ENCODE peak calls at places on chromosome 21, in ten cellular contexts. One of them, this sample, is unnamed.

GRCh38 chr21:18887922-18888602 is 484.5 kb upstream of the TMPRSS15 start:
- DNase-seq in CD8-positive, alpha-beta T cell: no peak
- DNase-seq in A549: no peak
- DNase-seq in cardiac muscle cell: no peak
- DNase-seq in lower leg skin: no peak
- DNase-seq in AG04450: no peak
- DNase-seq in kidney epithelial cell: no peak
- DNase-seq in IMR-90: no peak
- DNase-seq in Calu3: no peak
- DNase-seq in lower lobe of right lung: no peak
- DNase-seq in this sample: no peak

GRCh38 chr21:37742532-37742931 is 173.7 kb downstream of the KCNJ6 start:
- DNase-seq in CD8-positive, alpha-beta T cell: no peak
- DNase-seq in A549: no peak
- DNase-seq in cardiac muscle cell: no peak
- DNase-seq in lower leg skin: no peak
- DNase-seq in AG04450: no peak
- DNase-seq in kidney epithelial cell: no peak
- DNase-seq in IMR-90: peak
- DNase-seq in Calu3: no peak
- DNase-seq in lower lobe of right lung: no peak
- DNase-seq in this sample: no peak

GRCh38 chr21:15365751-15366392 is 301.1 kb upstream of the NRIP1 start:
- DNase-seq in CD8-positive, alpha-beta T cell: no peak
- DNase-seq in A549: no peak
- DNase-seq in cardiac muscle cell: no peak
- DNase-seq in lower leg skin: no peak
- DNase-seq in AG04450: no peak
- DNase-seq in kidney epithelial cell: no peak
- DNase-seq in IMR-90: no peak
- DNase-seq in Calu3: peak
- DNase-seq in lower lobe of right lung: no peak
- DNase-seq in this sample: no peak

GRCh38 chr21:17988038-17988437 is 168.9 kb upstream of the C21orf91 start:
- DNase-seq in CD8-positive, alpha-beta T cell: no peak
- DNase-seq in A549: no peak
- DNase-seq in cardiac muscle cell: no peak
- DNase-seq in lower leg skin: no peak
- DNase-seq in AG04450: no peak
- DNase-seq in kidney epithelial cell: no peak
- DNase-seq in IMR-90: no peak
- DNase-seq in Calu3: no peak
- DNase-seq in lower lobe of right lung: no peak
- DNase-seq in this sample: no peak

GRCh38 chr21:34962136-34962535 is 87.0 kb downstream of the RUNX1 start:
- DNase-seq in CD8-positive, alpha-beta T cell: no peak
- DNase-seq in A549: no peak
- DNase-seq in cardiac muscle cell: no peak
- DNase-seq in lower leg skin: no peak
- DNase-seq in AG04450: no peak
- DNase-seq in kidney epithelial cell: no peak
- DNase-seq in IMR-90: no peak
- DNase-seq in Calu3: no peak
- DNase-seq in lower lobe of right lung: no peak
- DNase-seq in this sample: no peak

GRCh38 chr21:14114251-14114650 is 96.5 kb downstream of the LIPI start:
- DNase-seq in CD8-positive, alpha-beta T cell: no peak
- DNase-seq in A549: no peak
- DNase-seq in cardiac muscle cell: no peak
- DNase-seq in lower leg skin: no peak
- DNase-seq in AG04450: no peak
- DNase-seq in kidney epithelial cell: no peak
- DNase-seq in IMR-90: no peak
- DNase-seq in Calu3: no peak
- DNase-seq in lower lobe of right lung: no peak
- DNase-seq in this sample: no peak

GRCh38 chr21:43893536-43894205 is 28.6 kb downstream of the AGPAT3 start:
- DNase-seq in CD8-positive, alpha-beta T cell: no peak
- DNase-seq in A549: no peak
- DNase-seq in cardiac muscle cell: peak
- DNase-seq in lower leg skin: no peak
- DNase-seq in AG04450: no peak
- DNase-seq in kidney epithelial cell: no peak
- DNase-seq in IMR-90: no peak
- DNase-seq in Calu3: no peak
- DNase-seq in lower lobe of right lung: no peak
- DNase-seq in this sample: no peak

GRCh38 chr21:43761886-43762285 is 14.2 kb downstream of the CSTB start:
- DNase-seq in CD8-positive, alpha-beta T cell: no peak
- DNase-seq in A549: no peak
- DNase-seq in cardiac muscle cell: no peak
- DNase-seq in lower leg skin: no peak
- DNase-seq in AG04450: no peak
- DNase-seq in kidney epithelial cell: no peak
- DNase-seq in IMR-90: no peak
- DNase-seq in Calu3: no peak
- DNase-seq in lower lobe of right lung: no peak
- DNase-seq in this sample: no peak

GRCh38 chr21:37974081-37974480 is 57.8 kb upstream of the KCNJ6 start:
- DNase-seq in CD8-positive, alpha-beta T cell: no peak
- DNase-seq in A549: no peak
- DNase-seq in cardiac muscle cell: no peak
- DNase-seq in lower leg skin: no peak
- DNase-seq in AG04450: no peak
- DNase-seq in kidney epithelial cell: peak
- DNase-seq in IMR-90: peak
- DNase-seq in Calu3: no peak
- DNase-seq in lower lobe of right lung: no peak
- DNase-seq in this sample: no peak

GRCh38 chr21:17900281-17900989 is 81.3 kb upstream of the C21orf91 start:
- DNase-seq in CD8-positive, alpha-beta T cell: no peak
- DNase-seq in A549: no peak
- DNase-seq in cardiac muscle cell: no peak
- DNase-seq in lower leg skin: no peak
- DNase-seq in AG04450: no peak
- DNase-seq in kidney epithelial cell: no peak
- DNase-seq in IMR-90: no peak
- DNase-seq in Calu3: no peak
- DNase-seq in lower lobe of right lung: no peak
- DNase-seq in this sample: no peak

DNA sequence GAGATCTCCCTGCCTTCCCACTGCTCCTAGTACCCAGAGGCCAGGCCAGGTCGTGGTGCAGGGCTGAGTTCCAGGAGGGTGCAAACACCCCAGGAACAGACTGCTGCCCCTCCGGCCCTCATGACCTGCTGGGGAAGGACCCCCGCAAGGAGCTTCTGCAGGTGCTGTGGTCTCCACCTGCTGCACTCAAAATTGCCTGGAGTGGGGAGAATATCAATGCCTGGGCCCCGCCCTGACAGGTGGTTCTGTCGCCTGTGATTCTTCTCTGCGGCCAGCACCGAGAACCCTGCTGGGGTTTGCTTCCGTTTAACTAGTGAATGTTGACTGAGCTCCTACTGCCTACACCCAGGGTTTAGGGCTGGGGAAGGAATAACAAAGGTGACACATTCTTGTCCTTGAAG is 2.1 kb upstream of the TFF3 start:
- DNase-seq in CD8-positive, alpha-beta T cell: no peak
- DNase-seq in A549: no peak
- DNase-seq in cardiac muscle cell: no peak
- DNase-seq in lower leg skin: peak
- DNase-seq in AG04450: no peak
- DNase-seq in kidney epithelial cell: no peak
- DNase-seq in IMR-90: no peak
- DNase-seq in Calu3: no peak
- DNase-seq in lower lobe of right lung: no peak
- DNase-seq in this sample: no peak
- TF ChIP-seq CTCF in CD8-positive, alpha-beta T cell: no peak
- TF ChIP-seq CTCF in A549: no peak
- TF ChIP-seq CTCF in cardiac muscle cell: no peak
- TF ChIP-seq CTCF in lower leg skin: no peak
- TF ChIP-seq CTCF in AG04450: no peak
- TF ChIP-seq CTCF in kidney epithelial cell: no peak
- TF ChIP-seq CTCF in IMR-90: no peak
- TF ChIP-seq CTCF in Calu3: no peak
- TF ChIP-seq CTCF in lower lobe of right lung: no peak
- TF ChIP-seq CTCF in this sample: no peak

GRCh38 chr21:45414396-45415187 is 9.6 kb downstream of the COL18A1 start:
- DNase-seq in CD8-positive, alpha-beta T cell: no peak
- DNase-seq in A549: no peak
- DNase-seq in cardiac muscle cell: no peak
- DNase-seq in lower leg skin: no peak
- DNase-seq in AG04450: no peak
- DNase-seq in kidney epithelial cell: no peak
- DNase-seq in IMR-90: no peak
- DNase-seq in Calu3: no peak
- DNase-seq in lower lobe of right lung: peak
- DNase-seq in this sample: no peak

GRCh38 chr21:45412491-45412890 is 7.5 kb downstream of the COL18A1 start:
- DNase-seq in CD8-positive, alpha-beta T cell: no peak
- DNase-seq in A549: no peak
- DNase-seq in cardiac muscle cell: no peak
- DNase-seq in lower leg skin: no peak
- DNase-seq in AG04450: no peak
- DNase-seq in kidney epithelial cell: no peak
- DNase-seq in IMR-90: no peak
- DNase-seq in Calu3: no peak
- DNase-seq in lower lobe of right lung: no peak
- DNase-seq in this sample: no peak

GRCh38 chr21:45412909-45413581 is 8.1 kb downstream of the COL18A1 start:
- DNase-seq in CD8-positive, alpha-beta T cell: no peak
- DNase-seq in A549: no peak
- DNase-seq in cardiac muscle cell: peak
- DNase-seq in lower leg skin: no peak
- DNase-seq in AG04450: no peak
- DNase-seq in kidney epithelial cell: no peak
- DNase-seq in IMR-90: no peak
- DNase-seq in Calu3: no peak
- DNase-seq in lower lobe of right lung: no peak
- DNase-seq in this sample: no peak

GRCh38 chr21:45415188-45415942 is 10.4 kb downstream of the COL18A1 start:
- DNase-seq in CD8-positive, alpha-beta T cell: no peak
- DNase-seq in A549: no peak
- DNase-seq in cardiac muscle cell: no peak
- DNase-seq in lower leg skin: no peak
- DNase-seq in AG04450: no peak
- DNase-seq in kidney epithelial cell: no peak
- DNase-seq in IMR-90: no peak
- DNase-seq in Calu3: no peak
- DNase-seq in lower lobe of right lung: peak
- DNase-seq in this sample: no peak

DNA sequence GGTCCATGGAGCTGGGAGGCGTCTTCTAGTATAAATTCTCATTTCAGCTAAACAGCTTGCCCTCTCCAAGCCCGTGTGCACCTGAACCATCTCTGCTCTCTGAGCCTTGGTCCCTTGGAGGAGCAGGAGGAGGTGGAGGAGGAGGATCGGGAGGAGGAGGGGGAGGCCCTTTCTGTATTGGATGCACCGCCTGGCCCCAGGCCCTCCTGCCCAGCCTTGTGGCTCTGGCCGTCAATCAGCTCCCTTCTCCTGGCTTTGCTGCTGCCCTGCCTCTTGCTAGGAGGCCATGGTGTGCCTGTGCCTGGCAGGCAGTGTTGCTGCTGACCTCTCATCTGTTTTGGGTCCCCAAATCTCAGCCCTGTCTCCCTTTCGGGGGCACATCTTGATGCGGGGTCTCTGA is 9.0 kb downstream of the COL18A1 start:
- DNase-seq in CD8-positive, alpha-beta T cell: no peak
- DNase-seq in A549: no peak
- DNase-seq in cardiac muscle cell: no peak
- DNase-seq in lower leg skin: no peak
- DNase-seq in AG04450: no peak
- DNase-seq in kidney epithelial cell: no peak
- DNase-seq in IMR-90: no peak
- DNase-seq in Calu3: no peak
- DNase-seq in lower lobe of right lung: peak
- DNase-seq in this sample: no peak
- TF ChIP-seq CTCF in CD8-positive, alpha-beta T cell: no peak
- TF ChIP-seq CTCF in A549: no peak
- TF ChIP-seq CTCF in cardiac muscle cell: no peak
- TF ChIP-seq CTCF in lower leg skin: no peak
- TF ChIP-seq CTCF in AG04450: no peak
- TF ChIP-seq CTCF in kidney epithelial cell: no peak
- TF ChIP-seq CTCF in IMR-90: no peak
- TF ChIP-seq CTCF in Calu3: no peak
- TF ChIP-seq CTCF in lower lobe of right lung: no peak
- TF ChIP-seq CTCF in this sample: no peak

DNA sequence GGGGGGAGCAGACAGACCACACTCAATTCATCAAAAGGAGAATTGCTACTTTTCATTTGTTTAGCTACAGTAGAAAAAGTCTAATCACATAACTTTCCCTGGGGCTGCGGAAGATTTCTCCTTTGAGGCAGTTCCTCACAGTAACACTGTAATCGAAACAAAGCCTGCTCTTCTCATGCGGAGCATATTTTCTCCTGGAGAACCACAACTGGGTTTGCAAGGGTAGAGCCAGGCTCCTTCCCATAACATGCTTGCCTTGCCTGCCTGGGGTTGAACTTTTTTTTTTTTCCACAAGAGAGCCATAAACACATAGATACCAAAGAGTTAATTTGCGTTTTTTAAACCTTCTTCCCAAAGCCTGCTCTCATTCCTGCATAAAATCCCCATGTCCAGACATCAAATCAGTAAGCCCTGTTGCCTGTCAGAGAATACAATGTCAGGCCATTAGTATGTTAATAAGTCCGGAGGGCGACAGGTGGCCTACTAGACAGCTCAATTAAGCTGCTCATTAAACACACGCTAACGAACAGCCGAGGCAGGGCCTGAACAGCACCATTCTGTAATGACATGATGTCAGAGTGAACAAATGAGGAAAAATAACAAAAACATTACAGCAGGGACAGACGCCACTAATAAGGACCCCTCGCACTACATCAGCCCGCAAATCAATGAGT is 107.1 kb upstream of the OLIG2 start:
- DNase-seq in CD8-positive, alpha-beta T cell: no peak
- DNase-seq in A549: no peak
- DNase-seq in cardiac muscle cell: no peak
- DNase-seq in lower leg skin: no peak
- DNase-seq in AG04450: no peak
- DNase-seq in kidney epithelial cell: no peak
- DNase-seq in IMR-90: no peak
- DNase-seq in Calu3: no peak
- DNase-seq in lower lobe of right lung: no peak
- DNase-seq in this sample: no peak
- TF ChIP-seq CTCF in CD8-positive, alpha-beta T cell: no peak
- TF ChIP-seq CTCF in A549: no peak
- TF ChIP-seq CTCF in cardiac muscle cell: no peak
- TF ChIP-seq CTCF in lower leg skin: no peak
- TF ChIP-seq CTCF in AG04450: no peak
- TF ChIP-seq CTCF in kidney epithelial cell: no peak
- TF ChIP-seq CTCF in IMR-90: no peak
- TF ChIP-seq CTCF in Calu3: no peak
- TF ChIP-seq CTCF in lower lobe of right lung: no peak
- TF ChIP-seq CTCF in this sample: no peak

DNA sequence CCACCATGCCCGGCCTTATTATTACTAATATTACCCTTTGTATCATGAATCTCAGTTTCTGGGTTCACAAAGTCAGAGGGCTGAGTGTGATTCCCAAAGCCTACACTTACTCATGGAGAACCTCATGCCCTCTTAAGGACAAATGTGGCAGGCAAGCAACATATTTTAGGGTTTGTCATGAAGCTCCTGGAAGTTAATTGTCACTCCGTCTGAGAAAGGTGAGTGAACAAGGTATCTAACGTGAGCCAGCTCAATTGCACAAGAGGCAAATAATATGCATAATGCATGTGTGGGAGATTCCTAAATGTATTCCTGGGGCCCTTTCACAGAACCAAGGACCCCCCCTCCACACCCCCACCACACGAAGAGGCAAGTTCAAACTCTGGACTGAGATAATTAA is 10.1 kb upstream of the TIAM1 start:
- DNase-seq in CD8-positive, alpha-beta T cell: no peak
- DNase-seq in A549: no peak
- DNase-seq in cardiac muscle cell: no peak
- DNase-seq in lower leg skin: no peak
- DNase-seq in AG04450: no peak
- DNase-seq in kidney epithelial cell: no peak
- DNase-seq in IMR-90: no peak
- DNase-seq in Calu3: no peak
- DNase-seq in lower lobe of right lung: no peak
- DNase-seq in this sample: no peak
- TF ChIP-seq CTCF in CD8-positive, alpha-beta T cell: no peak
- TF ChIP-seq CTCF in A549: no peak
- TF ChIP-seq CTCF in cardiac muscle cell: no peak
- TF ChIP-seq CTCF in lower leg skin: no peak
- TF ChIP-seq CTCF in AG04450: no peak
- TF ChIP-seq CTCF in kidney epithelial cell: no peak
- TF ChIP-seq CTCF in IMR-90: no peak
- TF ChIP-seq CTCF in Calu3: no peak
- TF ChIP-seq CTCF in lower lobe of right lung: no peak
- TF ChIP-seq CTCF in this sample: no peak